ENCODE peak calls at places on chromosomes 16 and 17, in four cellular contexts. D is IMR-90, L is astrocyte, P is neural progenitor cell. V is an unnamed sample. For H4K20me1, the result is how much of the 10 kb centered on the place peaks cover.

GRCh38 chr16:17784073-17784472 is 313.3 kb upstream of the XYLT1 start:
- DNase-seq in D (peak), P (peak), L (peak), V (peak)

GRCh38 chr17:81253358-81254131 is 14.4 kb downstream of the NDUFAF8 start:
- DNase-seq in L (no peak), D (peak), P (peak), V (peak)

GRCh38 chr17:83117594-83117993 is 38.2 kb downstream of the METRNL start:
- DNase-seq in D (no peak), P (no peak), L (no peak), V (no peak)

GRCh38 chr17:6120351-6120750 is 50.2 kb downstream of the WSCD1 start:
- DNase-seq in D (no peak), P (no peak), L (no peak), V (no peak)

GRCh38 chr16:88297178-88297720 is 85.5 kb upstream of the ZNF469 start:
- DNase-seq in P (no peak), L (no peak), D (no peak), V (peak)

GRCh38 chr16:20023190-20023589 is 50.5 kb downstream of the GPR139 start:
- DNase-seq in L (no peak), D (peak), P (peak), V (peak)

GRCh38 chr16:85383836-85384825 is 229.0 kb upstream of the GSE1 start:
- DNase-seq in P (no peak), L (no peak), D (no peak), V (no peak)

GRCh38 chr17:16887523-16888095 is 84.3 kb downstream of the TNFRSF13B start:
- DNase-seq in L (no peak), P (no peak), D (no peak), V (no peak)

GRCh38 chr17:49108318-49108717 is 24.3 kb upstream of the B4GALNT2 start:
- DNase-seq in P (no peak), L (peak), D (peak), V (peak)

GRCh38 chr16:27819356-27819755 is 244.2 kb downstream of the GSG1L start:
- DNase-seq in L (no peak), P (no peak), D (no peak), V (no peak)

GRCh38 chr16:64196444-64196843 is 925.4 kb downstream of the CDH11 start:
- DNase-seq in D (peak), P (no peak), L (peak), V (no peak)

GRCh38 chr16:7679899-7680298 is 347.3 kb downstream of the RBFOX1 start:
- DNase-seq in P (no peak), L (no peak), D (no peak), V (no peak)

GRCh38 chr17:60137731-60138130 is 12.0 kb upstream of the CA4 start:
- DNase-seq in D (no peak), P (no peak), L (no peak), V (no peak)

GRCh38 chr17:75979705-75980187 is 706 bp downstream of the TEN1 start:
- DNase-seq in D (peak), L (peak), P (no peak), V (no peak)

GRCh38 chr16:31273676-31274075 is 13.9 kb downstream of the ITGAM start:
- DNase-seq in L (no peak), P (no peak), D (no peak), V (no peak)

GRCh38 chr16:86214326-86215232 is 295.7 kb upstream of the FOXF1 start:
- DNase-seq in D (peak), L (peak), P (no peak), V (no peak)

GRCh38 chr17:962166-962565 is 17.4 kb downstream of the NXN start:
- DNase-seq in L (no peak), D (no peak), P (no peak), V (no peak)

GRCh38 chr17:77107506-77108433 is 33.0 kb upstream of the SEC14L1 start:
- DNase-seq in L (no peak), P (no peak), D (peak), V (no peak)

GRCh38 chr17:45019177-45019711 is 32.2 kb downstream of the DCAKD start:
- DNase-seq in P (peak), D (peak), L (no peak), V (peak)

GRCh38 chr17:44918006-44918405 is 2.7 kb upstream of the GFAP start:
- DNase-seq in D (no peak), L (no peak), P (no peak), V (no peak)

GRCh38 chr16:50246299-50247122 is 19.8 kb upstream of the ADCY7 start:
- DNase-seq in L (no peak), D (no peak), P (peak), V (no peak)

GRCh38 chr16:85658504-85659326 is 30.0 kb downstream of the GINS2 start:
- DNase-seq in P (no peak), D (no peak), L (no peak), V (no peak)

GRCh38 chr16:77396461-77396860 is 38.4 kb downstream of the ADAMTS18 start:
- DNase-seq in D (no peak), L (no peak), P (no peak), V (no peak)

GRCh38 chr16:27241658-27242057 is 26.9 kb downstream of the NSMCE1 start:
- DNase-seq in L (peak), D (peak), P (no peak), V (no peak)

GRCh38 chr17:34581446-34582184 is 2.2 kb downstream of the TMEM132E start:
- DNase-seq in L (no peak), P (peak), D (no peak), V (no peak)

GRCh38 chr17:34579979-34580684 is 750 bp downstream of the TMEM132E start:
- DNase-seq in P (peak), D (no peak), L (no peak), V (no peak)

GRCh38 chr17:34579017-34579946 is at the start of gene TMEM132E:
- DNase-seq in P (peak), D (peak), L (peak), V (no peak)

GRCh38 chr17:34582185-34582900 is 3.0 kb downstream of the TMEM132E start:
- DNase-seq in P (peak), L (no peak), D (no peak), V (no peak)

GRCh38 chr17:34580685-34581445 is 1.5 kb downstream of the TMEM132E start:
- DNase-seq in P (peak), D (no peak), L (no peak), V (no peak)
- H2AFZ ChIP-seq in P (peak), D (no peak), L (no peak), V (no peak)

GRCh38 chr16:12548270-12548983 is 255.3 kb downstream of the CPPED1 start:
- DNase-seq in D (no peak), L (no peak), P (no peak), V (no peak)

GRCh38 chr16:12546918-12547607 is 256.6 kb downstream of the CPPED1 start:
- DNase-seq in D (peak), P (no peak), L (no peak), V (no peak)

GRCh38 chr16:12545292-12545610 is 258.4 kb downstream of the CPPED1 start:
- DNase-seq in L (no peak), D (no peak), P (no peak), V (no peak)

GRCh38 chr16:12545792-12546342 is 257.8 kb downstream of the CPPED1 start:
- DNase-seq in L (no peak), P (no peak), D (no peak), V (no peak)

DNA sequence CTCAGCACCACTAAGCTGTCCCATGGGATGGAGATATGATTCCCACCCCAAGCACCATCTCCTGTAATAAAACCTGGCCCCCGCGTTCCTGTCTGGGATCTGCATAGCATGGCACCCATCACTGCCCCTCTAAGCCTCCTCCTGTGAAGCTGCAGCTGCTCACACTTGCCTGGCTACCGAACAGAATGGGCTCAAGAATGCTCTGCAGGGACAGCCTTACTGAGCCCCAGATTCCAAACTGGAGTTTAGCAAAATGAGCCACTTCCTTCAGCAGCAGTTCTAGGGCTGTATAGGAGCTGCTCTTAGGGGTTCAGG is 256.1 kb downstream of the CPPED1 start:
- DNase-seq in D (no peak), P (no peak), L (no peak), V (no peak)
- H4K20me1 ChIP-seq in D (under half), P (under half), L (under half), V (under half)

GRCh38 chr16:57044931-57045693 is 47.3 kb upstream of the CPNE2 start:
- DNase-seq in D (peak), L (no peak), P (no peak), V (no peak)
- H2AFZ ChIP-seq in D (peak), L (no peak), P (peak), V (no peak)

DNA sequence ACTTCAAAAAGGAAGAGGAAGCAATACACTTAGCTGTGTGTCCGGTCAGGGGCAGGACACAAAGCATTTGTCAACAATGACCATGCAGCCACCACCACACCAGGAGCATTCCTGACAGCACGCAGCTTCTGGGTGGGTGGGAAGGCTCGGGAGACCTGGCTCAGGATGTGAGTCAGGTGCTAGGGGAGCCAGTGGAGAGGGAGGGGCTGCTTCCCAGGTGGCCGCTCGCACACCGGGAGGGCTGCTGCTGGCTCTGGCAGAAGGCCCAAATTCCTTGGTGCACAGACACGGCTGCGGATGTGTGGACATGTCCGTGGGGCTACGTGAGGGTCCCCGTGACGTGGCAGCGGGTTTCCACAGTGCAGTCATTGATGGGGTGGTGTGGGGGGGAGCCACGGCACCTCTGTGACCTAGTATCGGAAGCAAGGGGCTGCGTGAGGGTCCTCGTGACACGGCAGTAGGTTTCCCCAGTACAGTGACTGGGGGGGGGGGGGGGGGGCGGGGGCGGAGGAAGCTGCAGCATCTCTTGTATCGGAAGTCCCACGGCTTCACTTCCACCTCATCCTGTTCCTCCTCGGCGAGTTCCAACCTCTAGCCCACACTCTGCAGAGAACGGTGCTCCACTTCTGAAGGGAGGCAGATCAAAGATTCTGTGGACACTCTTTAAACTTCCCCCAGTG is 112.8 kb downstream of the ZNF778 start:
- DNase-seq in L (peak), D (peak), P (no peak), V (peak)
- H4K20me1 ChIP-seq in L (under half), D (half or more), P (half or more), V (under half)

DNA sequence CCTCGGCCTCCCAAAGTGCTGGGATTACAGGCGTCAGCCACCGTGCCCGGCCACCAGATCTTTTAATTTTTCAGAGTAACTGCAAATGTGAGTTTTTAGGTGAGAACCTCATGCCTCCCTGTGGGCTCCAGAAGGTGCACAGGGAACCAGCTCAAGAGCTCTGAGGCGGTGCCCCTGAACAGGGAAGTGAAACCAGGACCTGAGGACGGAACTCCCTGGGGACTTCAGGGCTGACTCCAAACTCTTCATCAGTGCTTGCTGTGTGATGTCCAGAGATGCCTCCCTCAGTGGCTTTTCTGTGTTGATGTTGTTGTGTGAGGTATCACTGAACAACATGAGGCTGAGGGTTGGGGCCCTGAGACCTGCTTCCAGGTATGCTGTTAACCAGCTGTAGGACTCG is 23.8 kb downstream of the SLC12A3 start:
- DNase-seq in D (no peak), P (no peak), L (no peak), V (no peak)
- H2AFZ ChIP-seq in D (no peak), P (no peak), L (no peak), V (no peak)

GRCh38 chr17:46128453-46128852 is 64.8 kb downstream of the KANSL1 start:
- DNase-seq in P (no peak), L (no peak), D (no peak), V (no peak)
- H4K20me1 ChIP-seq in P (half or more), L (half or more), D (half or more), V (half or more)

GRCh38 chr17:9003355-9004131 is 17.8 kb upstream of the NTN1 start:
- DNase-seq in L (no peak), D (no peak), P (peak), V (no peak)
- H2AFZ ChIP-seq in L (peak), D (no peak), P (peak), V (no peak)

DNA sequence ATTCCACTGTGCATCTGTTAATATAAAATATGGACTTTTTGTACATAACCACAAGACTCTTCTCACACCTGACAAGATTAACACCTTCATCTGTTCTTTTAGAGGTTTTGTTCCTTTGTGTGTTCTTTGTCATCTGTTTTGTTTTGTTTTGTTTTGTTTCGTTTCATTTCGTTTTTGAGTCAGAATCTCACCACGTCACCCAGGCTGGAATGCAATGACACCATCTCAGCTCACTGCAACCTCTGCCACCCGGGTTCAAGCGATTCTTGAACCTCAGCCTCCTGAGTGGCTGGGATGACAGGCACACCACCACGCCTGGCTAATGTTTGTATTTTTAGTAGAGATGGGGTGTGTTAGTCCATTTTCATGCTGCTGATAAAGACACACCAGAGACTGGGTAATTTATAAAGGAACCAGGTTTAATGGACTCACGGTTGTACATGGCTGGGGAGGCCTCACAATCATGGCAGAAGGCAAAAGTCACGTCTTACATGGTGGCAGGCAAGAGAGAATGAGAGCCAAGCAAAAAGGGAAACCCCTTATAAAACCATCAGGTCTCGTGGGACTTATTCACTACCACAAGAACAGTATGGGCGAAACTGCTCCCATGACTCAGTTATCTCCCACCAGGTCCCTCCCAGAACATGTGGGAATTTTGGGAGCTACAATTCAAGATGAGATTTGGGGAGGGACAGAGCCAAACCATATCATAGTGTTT is 22.3 kb downstream of the C16orf90 start:
- DNase-seq in L (peak), D (no peak), P (no peak), V (no peak)
- H4K20me1 ChIP-seq in L (half or more), D (half or more), P (under half), V (under half)

GRCh38 chr16:57623251-57624043 is 5.0 kb upstream of the ADGRG1 start:
- DNase-seq in L (peak), D (peak), P (peak), V (peak)
- H2AFZ ChIP-seq in L (peak), D (peak), P (no peak), V (no peak)